ENCODE peak calls at places on chromosome 11, in five cellular contexts. C is activated CD4-positive, alpha-beta T cell treated with anti-CD3 and anti-CD28 coated beads, Interleukin-2, amount 50 U/mL, for 48 hours; V is fibroblast of the aortic adventitia; H is iris pigment epithelial cell; O is HFFc6. T is an unnamed sample.

GRCh38 chr11:75241906-75242644 is 1.5 kb downstream of the TPBGL start:
- DNase-seq in C (no peak), V (no peak), H (no peak), O (no peak), T (no peak)

GRCh38 chr11:68669301-68670090 is 14.8 kb upstream of the GAL start:
- DNase-seq in C (no peak), V (no peak), H (no peak), O (no peak), T (no peak)

GRCh38 chr11:8403310-8403709 is 139.6 kb upstream of the LMO1 start:
- DNase-seq in C (no peak), V (peak; percentile 13), H (peak; percentile 38), O (no peak), T (peak; percentile 34)

GRCh38 chr11:26992031-26992541 is 1.8 kb upstream of the FIBIN start:
- DNase-seq in C (no peak), V (peak; percentile 96), H (peak; percentile 97), O (peak; percentile 82), T (peak; percentile 82)

GRCh38 chr11:32829680-32830412 is at the start of gene PRRG4:
- DNase-seq in C (peak; percentile 58), V (no peak), H (peak; percentile 26), O (no peak), T (peak; percentile 13)

GRCh38 chr11:24592342-24592741 is 95.5 kb downstream of the LUZP2 start:
- DNase-seq in C (no peak), V (peak; percentile 31), H (peak; percentile 65), O (no peak), T (no peak)

GRCh38 chr11:63986156-63986931 is at the start of gene OTUB1:
- DNase-seq in C (peak; percentile 91), V (peak; percentile 85), H (peak; percentile 88), O (peak; percentile 90), T (peak; percentile 90)

GRCh38 chr11:94759522-94759921 is 8.6 kb upstream of the AMOTL1 start:
- DNase-seq in C (no peak), V (no peak), H (no peak), O (no peak), T (no peak)

GRCh38 chr11:71330996-71331395 is 78.6 kb upstream of the SHANK2 start:
- DNase-seq in C (no peak), V (no peak), H (no peak), O (no peak), T (no peak)

GRCh38 chr11:9955387-9955786 is 291.5 kb downstream of the SWAP70 start:
- DNase-seq in C (no peak), V (no peak), H (peak; percentile 15), O (peak; percentile 0), T (no peak)

GRCh38 chr11:117309310-117309709 is 6.7 kb downstream of the BACE1 start:
- DNase-seq in C (no peak), V (no peak), H (no peak), O (no peak), T (no peak)

GRCh38 chr11:73259406-73260126 is 12.6 kb upstream of the P2RY6 start:
- DNase-seq in C (no peak), V (no peak), H (no peak), O (no peak), T (no peak)

GRCh38 chr11:61141601-61142028 is 19.6 kb downstream of the VPS37C start:
- DNase-seq in C (no peak), V (no peak), H (no peak), O (no peak), T (no peak)

GRCh38 chr11:118572075-118572913 is at the start of gene ARCN1:
- DNase-seq in C (peak; percentile 73), V (peak; percentile 75), H (peak; percentile 72), O (peak; percentile 42), T (peak; percentile 78)

GRCh38 chr11:72140661-72141060 is 5.1 kb downstream of the FOLR3 start:
- DNase-seq in C (no peak), V (no peak), H (no peak), O (no peak), T (no peak)

GRCh38 chr11:65855927-65856363 is 2.0 kb downstream of the CFL1 start:
- DNase-seq in C (no peak), V (no peak), H (no peak), O (no peak), T (no peak)

GRCh38 chr11:130129922-130130321 is 29.7 kb upstream of the ST14 start:
- DNase-seq in C (no peak), V (no peak), H (no peak), O (no peak), T (no peak)

GRCh38 chr11:1271927-1272326 is 37.5 kb downstream of the TOLLIP start:
- DNase-seq in C (no peak), V (no peak), H (no peak), O (no peak), T (no peak)

GRCh38 chr11:62553839-62554361 is 7.3 kb upstream of the AHNAK start:
- DNase-seq in C (no peak), V (peak; percentile 78), H (peak; percentile 82), O (peak; percentile 96), T (peak; percentile 89)

GRCh38 chr11:19660076-19660475 is 52.6 kb upstream of the NAV2 start:
- DNase-seq in C (peak; percentile 11), V (peak; percentile 45), H (peak; percentile 84), O (peak; percentile 63), T (peak; percentile 79)

GRCh38 chr11:68505596-68505995 is 45.0 kb downstream of the PPP6R3 start:
- DNase-seq in C (no peak), V (peak; percentile 41), H (peak; percentile 36), O (peak; percentile 46), T (peak; percentile 38)

GRCh38 chr11:17613428-17613962 is 66.4 kb downstream of the OTOG start:
- DNase-seq in C (no peak), V (no peak), H (no peak), O (no peak), T (no peak)

GRCh38 chr11:36449566-36450390 is 60.3 kb downstream of the TRAF6 start:
- DNase-seq in C (no peak), V (peak; percentile 24), H (no peak), O (no peak), T (peak; percentile 35)

GRCh38 chr11:68271023-68271780 is 571 bp downstream of the C11orf24 start:
- DNase-seq in C (peak; percentile 53), V (peak; percentile 84), H (peak; percentile 82), O (peak; percentile 72), T (peak; percentile 77)

GRCh38 chr11:85694385-85694980 is 8.5 kb upstream of the CCDC89 start:
- DNase-seq in C (no peak), V (peak; percentile 70), H (peak; percentile 60), O (peak; percentile 60), T (peak; percentile 59)

GRCh38 chr11:19723572-19724342 is 11.1 kb downstream of the NAV2 start:
- DNase-seq in C (peak; percentile 24), V (no peak), H (peak; percentile 72), O (peak; percentile 28), T (peak; percentile 53)

GRCh38 chr11:76805206-76805913 is 22.2 kb downstream of the TSKU start:
- DNase-seq in C (peak; percentile 61), V (no peak), H (no peak), O (no peak), T (no peak)

GRCh38 chr11:61488651-61489291 is 19.8 kb upstream of the LRRC10B start:
- DNase-seq in C (no peak), V (peak; percentile 57), H (peak; percentile 51), O (no peak), T (no peak)

GRCh38 chr11:10379022-10379421 is 74.1 kb downstream of the ADM start:
- DNase-seq in C (no peak), V (no peak), H (no peak), O (peak; percentile 41), T (no peak)

GRCh38 chr11:90288207-90288821 is 65.5 kb upstream of the CHORDC1 start:
- DNase-seq in C (no peak), V (peak; percentile 16), H (peak; percentile 17), O (peak; percentile 0), T (peak; percentile 23)

GRCh38 chr11:134252539-134253188 is 488 bp downstream of the THYN1 start:
- DNase-seq in C (peak; percentile 21), V (no peak), H (peak; percentile 72), O (peak; percentile 47), T (no peak)

GRCh38 chr11:69382131-69383128 is 88.5 kb downstream of the MYEOV start:
- DNase-seq in C (no peak), V (peak; percentile 59), H (peak; percentile 35), O (no peak), T (no peak)

GRCh38 chr11:44893250-44894216 is 57.1 kb downstream of the TP53I11 start:
- DNase-seq in C (no peak), V (no peak), H (no peak), O (no peak), T (no peak)

GRCh38 chr11:8382436-8383053 is 118.9 kb upstream of the LMO1 start:
- DNase-seq in C (no peak), V (no peak), H (peak; percentile 43), O (peak; percentile 35), T (peak; percentile 65)

T was measured in astrocyte of the spinal cord.